ENCODE peak calls at places on chromosomes 7 and 10, in seven cellular contexts. One of them, this sample, is unnamed.

GRCh38 chr7:54825368-54825767 is 66.4 kb upstream of the SEC61G start:
- DNase-seq in H1: no peak
- DNase-seq in SK-N-SH: no peak
- DNase-seq in GM12878: no peak
- DNase-seq in K562: no peak
- DNase-seq in GM12892: no peak
- DNase-seq in HepG2: no peak
- DNase-seq in this sample: no peak

GRCh38 chr7:100705341-100705752 is 574 bp upstream of the POP7 start:
- DNase-seq in SK-N-SH: peak
- DNase-seq in H1: peak
- DNase-seq in GM12878: peak
- DNase-seq in HepG2: peak
- DNase-seq in GM12892: peak
- DNase-seq in K562: peak
- DNase-seq in this sample: peak

GRCh38 chr7:26135551-26135950 is 16.4 kb upstream of the NFE2L3 start:
- DNase-seq in GM12878: no peak
- DNase-seq in GM12892: no peak
- DNase-seq in SK-N-SH: no peak
- DNase-seq in H1: no peak
- DNase-seq in HepG2: no peak
- DNase-seq in K562: no peak
- DNase-seq in this sample: no peak

GRCh38 chr7:117324940-117325339 is 2.1 kb upstream of the WNT2 start:
- DNase-seq in GM12892: no peak
- DNase-seq in HepG2: no peak
- DNase-seq in H1: no peak
- DNase-seq in GM12878: no peak
- DNase-seq in K562: no peak
- DNase-seq in SK-N-SH: no peak
- DNase-seq in this sample: no peak

GRCh38 chr7:95553939-95554338 is 42.4 kb downstream of the PDK4 start:
- DNase-seq in H1: no peak
- DNase-seq in K562: no peak
- DNase-seq in SK-N-SH: no peak
- DNase-seq in GM12892: no peak
- DNase-seq in HepG2: no peak
- DNase-seq in GM12878: no peak
- DNase-seq in this sample: no peak

GRCh38 chr10:93198401-93199175 is 124.9 kb downstream of the CYP26A1 start:
- DNase-seq in HepG2: no peak
- DNase-seq in H1: no peak
- DNase-seq in K562: no peak
- DNase-seq in GM12878: no peak
- DNase-seq in GM12892: no peak
- DNase-seq in SK-N-SH: no peak
- DNase-seq in this sample: no peak

GRCh38 chr7:12729112-12729511 is 41.7 kb downstream of the ARL4A start:
- DNase-seq in SK-N-SH: peak
- DNase-seq in K562: peak
- DNase-seq in GM12878: no peak
- DNase-seq in H1: peak
- DNase-seq in GM12892: no peak
- DNase-seq in HepG2: peak
- DNase-seq in this sample: no peak

GRCh38 chr7:78090616-78091015 is 292.0 kb downstream of the PHTF2 start:
- DNase-seq in GM12892: no peak
- DNase-seq in GM12878: no peak
- DNase-seq in SK-N-SH: no peak
- DNase-seq in H1: no peak
- DNase-seq in HepG2: no peak
- DNase-seq in K562: no peak
- DNase-seq in this sample: no peak

GRCh38 chr10:3494131-3494878 is 290.7 kb downstream of the KLF6 start:
- DNase-seq in H1: no peak
- DNase-seq in K562: no peak
- DNase-seq in SK-N-SH: no peak
- DNase-seq in GM12878: no peak
- DNase-seq in GM12892: no peak
- DNase-seq in HepG2: no peak
- DNase-seq in this sample: no peak

DNA sequence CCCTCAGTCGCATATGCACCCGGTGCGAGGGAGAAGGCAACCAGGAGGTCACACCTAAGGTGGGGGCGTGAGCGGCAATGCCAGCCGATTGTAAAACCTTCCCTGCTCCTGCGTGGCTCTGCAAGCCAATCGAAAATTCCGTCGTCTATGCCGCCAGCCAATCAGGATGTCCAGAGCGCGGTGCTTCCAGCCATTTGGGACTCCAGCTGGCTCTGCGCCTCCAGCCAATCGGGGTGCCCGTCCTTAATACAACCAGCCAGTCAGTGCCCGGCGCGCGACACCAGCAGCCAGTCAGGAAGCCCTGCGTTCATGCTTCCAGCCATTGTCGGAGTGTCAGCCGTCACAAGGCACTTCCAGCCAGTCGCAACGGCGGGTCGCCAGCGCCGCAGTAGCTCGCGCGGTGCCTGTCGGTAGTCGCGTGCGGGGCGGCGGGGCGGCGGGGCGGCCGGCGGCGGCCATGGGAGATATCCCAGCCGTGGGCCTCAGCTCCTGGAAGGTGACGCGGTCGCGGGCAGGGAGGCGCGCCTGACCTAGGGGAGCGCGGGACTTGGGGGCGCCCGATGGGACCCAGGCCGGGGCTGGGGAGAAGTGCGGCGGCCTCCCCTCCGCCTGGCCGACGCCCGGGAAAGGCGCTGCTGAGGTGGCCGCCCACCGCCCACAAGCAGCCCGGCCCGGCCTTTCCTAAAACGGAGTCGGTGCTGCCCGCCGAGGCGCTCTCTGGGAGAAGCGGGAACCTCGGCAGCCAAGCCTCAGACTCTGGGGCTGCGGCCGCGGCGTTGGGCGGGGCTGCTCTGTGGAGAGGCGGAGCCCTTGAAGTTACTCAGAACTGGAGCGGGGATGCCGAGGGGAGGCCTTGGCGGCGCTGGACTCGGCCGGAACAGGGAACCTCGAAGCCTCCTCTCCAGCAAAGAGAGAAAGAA is at the start of gene AKR1E2:
- DNase-seq in K562: peak
- DNase-seq in GM12892: peak
- DNase-seq in HepG2: no peak
- DNase-seq in GM12878: no peak
- DNase-seq in H1: peak
- DNase-seq in SK-N-SH: peak
- DNase-seq in this sample: no peak
- TF ChIP-seq POLR2AphosphoS5 in K562: peak
- TF ChIP-seq POLR2AphosphoS5 in GM12892: no peak
- TF ChIP-seq POLR2AphosphoS5 in HepG2: no peak
- TF ChIP-seq POLR2AphosphoS5 in GM12878: no peak
- TF ChIP-seq POLR2AphosphoS5 in H1: peak
- TF ChIP-seq POLR2AphosphoS5 in SK-N-SH: no peak
- TF ChIP-seq POLR2AphosphoS5 in this sample: no peak

DNA sequence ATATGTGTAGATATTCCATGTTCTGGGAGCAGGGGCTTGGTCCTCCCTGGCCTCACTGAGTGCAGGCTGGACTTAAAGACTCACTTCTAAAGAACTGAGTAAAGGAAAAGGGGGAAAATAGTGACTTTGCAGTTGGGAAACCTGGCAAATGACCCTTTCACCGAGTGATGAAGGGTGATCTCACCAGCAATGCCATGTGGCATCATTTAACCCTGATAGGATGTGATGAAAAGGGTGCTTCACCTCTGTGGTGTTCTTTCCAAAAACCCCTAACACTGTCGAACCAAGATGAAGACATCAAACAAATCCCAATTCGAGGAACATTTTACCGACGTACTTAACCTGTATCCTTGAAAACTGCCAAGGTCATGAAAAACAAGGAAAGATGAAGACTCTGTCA is 71.9 kb downstream of the AOAH start:
- DNase-seq in H1: no peak
- DNase-seq in HepG2: no peak
- DNase-seq in GM12878: no peak
- DNase-seq in GM12892: no peak
- DNase-seq in SK-N-SH: no peak
- DNase-seq in K562: no peak
- DNase-seq in this sample: no peak
- TF ChIP-seq TAF1 in H1: no peak
- TF ChIP-seq TAF1 in HepG2: no peak
- TF ChIP-seq TAF1 in GM12878: no peak
- TF ChIP-seq TAF1 in GM12892: no peak
- TF ChIP-seq TAF1 in SK-N-SH: no peak
- TF ChIP-seq TAF1 in K562: no peak
- TF ChIP-seq TAF1 in this sample: no peak

GRCh38 chr10:95466450-95466849 is 94.7 kb downstream of the SORBS1 start:
- DNase-seq in GM12892: no peak
- DNase-seq in GM12878: no peak
- DNase-seq in K562: no peak
- DNase-seq in SK-N-SH: no peak
- DNase-seq in HepG2: no peak
- DNase-seq in H1: no peak
- DNase-seq in this sample: no peak

GRCh38 chr10:95469676-95470075 is 91.5 kb downstream of the SORBS1 start:
- DNase-seq in GM12878: no peak
- DNase-seq in H1: no peak
- DNase-seq in K562: peak
- DNase-seq in HepG2: no peak
- DNase-seq in SK-N-SH: no peak
- DNase-seq in GM12892: no peak
- DNase-seq in this sample: no peak

GRCh38 chr10:95469251-95469650 is 91.9 kb downstream of the SORBS1 start:
- DNase-seq in GM12892: no peak
- DNase-seq in K562: no peak
- DNase-seq in GM12878: no peak
- DNase-seq in SK-N-SH: no peak
- DNase-seq in H1: no peak
- DNase-seq in HepG2: no peak
- DNase-seq in this sample: no peak

GRCh38 chr10:95464280-95464679 is 96.9 kb downstream of the SORBS1 start:
- DNase-seq in GM12892: no peak
- DNase-seq in HepG2: no peak
- DNase-seq in H1: no peak
- DNase-seq in SK-N-SH: no peak
- DNase-seq in GM12878: no peak
- DNase-seq in K562: no peak
- DNase-seq in this sample: no peak

GRCh38 chr10:95467162-95467599 is 94.0 kb downstream of the SORBS1 start:
- DNase-seq in SK-N-SH: peak
- DNase-seq in K562: peak
- DNase-seq in GM12878: no peak
- DNase-seq in HepG2: peak
- DNase-seq in H1: peak
- DNase-seq in GM12892: no peak
- DNase-seq in this sample: no peak
- TF ChIP-seq POLR2AphosphoS5 in SK-N-SH: no peak
- TF ChIP-seq POLR2AphosphoS5 in K562: no peak
- TF ChIP-seq POLR2AphosphoS5 in GM12878: no peak
- TF ChIP-seq POLR2AphosphoS5 in HepG2: no peak
- TF ChIP-seq POLR2AphosphoS5 in H1: no peak
- TF ChIP-seq POLR2AphosphoS5 in GM12892: no peak
- TF ChIP-seq POLR2AphosphoS5 in this sample: no peak

GRCh38 chr10:44278669-44279337 is 106.1 kb downstream of the CXCL12 start:
- DNase-seq in SK-N-SH: peak
- DNase-seq in GM12878: no peak
- DNase-seq in GM12892: no peak
- DNase-seq in HepG2: no peak
- DNase-seq in H1: no peak
- DNase-seq in K562: no peak
- DNase-seq in this sample: no peak
- TF ChIP-seq TAF1 in SK-N-SH: no peak
- TF ChIP-seq TAF1 in GM12878: no peak
- TF ChIP-seq TAF1 in GM12892: no peak
- TF ChIP-seq TAF1 in HepG2: no peak
- TF ChIP-seq TAF1 in H1: no peak
- TF ChIP-seq TAF1 in K562: no peak
- TF ChIP-seq TAF1 in this sample: no peak

GRCh38 chr7:4739528-4739992 is 35.9 kb upstream of the AP5Z1 start:
- DNase-seq in SK-N-SH: peak
- DNase-seq in HepG2: peak
- DNase-seq in H1: no peak
- DNase-seq in GM12892: no peak
- DNase-seq in GM12878: no peak
- DNase-seq in K562: peak
- DNase-seq in this sample: no peak

GRCh38 chr7:4737300-4737699 is 38.1 kb upstream of the AP5Z1 start:
- DNase-seq in HepG2: no peak
- DNase-seq in GM12892: no peak
- DNase-seq in H1: no peak
- DNase-seq in GM12878: no peak
- DNase-seq in K562: no peak
- DNase-seq in SK-N-SH: no peak
- DNase-seq in this sample: no peak

GRCh38 chr7:4742051-4742573 is 33.3 kb upstream of the AP5Z1 start:
- DNase-seq in HepG2: peak
- DNase-seq in K562: no peak
- DNase-seq in H1: no peak
- DNase-seq in SK-N-SH: no peak
- DNase-seq in GM12892: no peak
- DNase-seq in GM12878: no peak
- DNase-seq in this sample: no peak

GRCh38 chr7:4740796-4741195 is 34.6 kb upstream of the AP5Z1 start:
- DNase-seq in HepG2: no peak
- DNase-seq in SK-N-SH: no peak
- DNase-seq in GM12878: no peak
- DNase-seq in GM12892: no peak
- DNase-seq in H1: no peak
- DNase-seq in K562: no peak
- DNase-seq in this sample: no peak

DNA sequence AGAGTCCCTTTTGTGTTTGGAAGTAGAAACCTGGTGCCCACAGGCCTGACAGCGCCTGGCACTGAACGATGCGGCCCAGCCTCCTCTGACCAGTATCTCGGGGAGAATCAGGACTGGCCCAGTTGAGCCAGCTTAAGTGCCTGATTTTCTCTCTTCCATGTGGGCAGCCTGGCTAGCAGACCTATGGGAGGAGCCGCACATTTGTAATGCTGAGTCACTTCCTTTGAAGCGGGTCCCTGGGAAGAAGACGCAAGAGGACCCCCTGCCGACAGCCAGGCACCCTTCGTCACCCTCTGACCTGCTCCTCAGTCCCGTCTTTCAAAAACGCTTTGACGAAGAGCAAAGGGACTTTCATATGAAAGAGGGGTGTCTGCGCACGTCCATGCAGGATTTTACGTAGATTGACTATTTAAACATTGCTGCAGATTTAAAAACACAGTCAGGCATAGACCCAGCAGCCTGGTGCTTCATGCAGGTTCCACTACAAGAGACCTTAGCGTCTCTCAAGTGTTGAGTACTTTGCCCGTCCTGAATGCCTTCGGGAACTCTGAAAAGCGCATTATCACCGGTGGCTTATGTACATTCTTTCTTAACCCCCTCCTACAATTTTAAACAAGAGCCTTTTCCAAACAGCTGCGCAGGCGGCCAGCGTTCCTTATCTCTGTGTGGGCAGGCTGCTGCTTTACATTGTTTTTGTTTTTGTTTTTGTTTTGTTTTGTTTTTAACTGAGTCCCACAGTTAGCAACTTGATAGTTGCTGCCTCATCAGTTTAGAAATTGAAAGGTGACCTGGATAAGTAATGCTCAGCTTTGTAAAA is 36.5 kb upstream of the AP5Z1 start:
- DNase-seq in HepG2: peak
- DNase-seq in GM12892: no peak
- DNase-seq in SK-N-SH: peak
- DNase-seq in GM12878: no peak
- DNase-seq in K562: peak
- DNase-seq in H1: peak
- DNase-seq in this sample: no peak
- TF ChIP-seq POLR2AphosphoS5 in HepG2: no peak
- TF ChIP-seq POLR2AphosphoS5 in GM12892: no peak
- TF ChIP-seq POLR2AphosphoS5 in SK-N-SH: peak
- TF ChIP-seq POLR2AphosphoS5 in GM12878: no peak
- TF ChIP-seq POLR2AphosphoS5 in K562: peak
- TF ChIP-seq POLR2AphosphoS5 in H1: no peak
- TF ChIP-seq POLR2AphosphoS5 in this sample: no peak

This sample was measured in GM12891.